ENCODE peak calls at places on chromosomes 4 and X, in ten cellular contexts. T is fibroblast of lung, U is pancreas, D is stomach, K is endodermal cell, H is psoas muscle, W is esophagus squamous epithelium, I is body of pancreas, Z is lower leg skin, N is NB4. O is an unnamed sample.

GRCh38 chr4:24565054-24565453 is 19.3 kb downstream of the DHX15 start:
- DNase-seq in T (no peak), U (no peak), D (no peak), K (no peak), H (no peak), W (no peak), I (no peak), Z (no peak), N (no peak), O (no peak)

GRCh38 chr4:22607382-22607781 is 85.4 kb upstream of the GBA3 start:
- DNase-seq in T (peak; percentile 51), U (peak; percentile 33), D (peak; percentile 61), K (peak; percentile 69), H (peak; percentile 29), W (no peak), I (peak; percentile 73), Z (no peak), N (peak; percentile 70), O (no peak)

GRCh38 chr4:6076391-6076790 is 58.2 kb upstream of the C4orf50 start:
- DNase-seq in T (no peak), U (no peak), D (no peak), K (peak; percentile 78), H (no peak), W (no peak), I (no peak), Z (no peak), N (no peak), O (no peak)

GRCh38 chrX:145727476-145727875 is 90.2 kb upstream of the SLITRK2 start:
- DNase-seq in T (peak; percentile 39), U (no peak), D (no peak), K (no peak), H (no peak), W (no peak), I (no peak), Z (no peak), N (peak; percentile 6), O (no peak)

GRCh38 chrX:22063284-22063683 is 31.2 kb downstream of the PHEX start:
- DNase-seq in T (no peak), U (no peak), D (no peak), K (no peak), H (no peak), W (no peak), I (no peak), Z (no peak), N (peak; percentile 87), O (no peak)

GRCh38 chr4:99506781-99507180 is 4.0 kb upstream of the C4orf17 start:
- DNase-seq in T (no peak), U (no peak), D (no peak), K (no peak), H (no peak), W (no peak), I (no peak), Z (no peak), N (no peak), O (no peak)

GRCh38 chr4:22743290-22743689 is 50.6 kb downstream of the GBA3 start:
- DNase-seq in T (no peak), U (no peak), D (no peak), K (no peak), H (no peak), W (no peak), I (no peak), Z (no peak), N (no peak), O (no peak)

GRCh38 chr4:29459926-29460325 is 1260.2 kb upstream of the PCDH7 start:
- DNase-seq in T (no peak), U (no peak), D (no peak), K (no peak), H (no peak), W (no peak), I (no peak), Z (no peak), N (no peak), O (no peak)

GRCh38 chrX:81202989-81203388 is 1.1 kb downstream of the SH3BGRL start:
- DNase-seq in T (no peak), U (no peak), D (no peak), K (no peak), H (no peak), W (no peak), I (no peak), Z (no peak), N (peak; percentile 14), O (no peak)

GRCh38 chr4:74123065-74123728 is 24.2 kb upstream of the CXCL2 start:
- DNase-seq in T (peak; percentile 82), U (peak; percentile 36), D (no peak), K (no peak), H (no peak), W (no peak), I (peak; percentile 35), Z (no peak), N (peak; percentile 89), O (no peak)

GRCh38 chr4:52957220-52957686 is 95.1 kb downstream of the RASL11B start:
- DNase-seq in T (peak; percentile 62), U (no peak), D (no peak), K (no peak), H (no peak), W (no peak), I (peak; percentile 18), Z (no peak), N (no peak), O (no peak)

GRCh38 chrX:71181558-71181909 is 36.9 kb downstream of the NLGN3 start:
- DNase-seq in T (no peak), U (peak; percentile 41), D (no peak), K (peak; percentile 57), H (no peak), W (no peak), I (peak; percentile 38), Z (no peak), N (peak; percentile 83), O (no peak)

GRCh38 chrX:111822191-111822590 is 53.8 kb upstream of the TRPC5OS start:
- DNase-seq in T (no peak), U (no peak), D (no peak), K (no peak), H (no peak), W (no peak), I (no peak), Z (no peak), N (no peak), O (no peak)

GRCh38 chrX:111823703-111824102 is 52.3 kb upstream of the TRPC5OS start:
- DNase-seq in T (no peak), U (no peak), D (no peak), K (no peak), H (no peak), W (no peak), I (no peak), Z (no peak), N (peak; percentile 1), O (no peak)

GRCh38 chrX:111823068-111823467 is 52.9 kb upstream of the TRPC5OS start:
- DNase-seq in T (no peak), U (no peak), D (no peak), K (peak; percentile 94), H (no peak), W (no peak), I (peak; percentile 20), Z (no peak), N (peak; percentile 25), O (no peak)
- TF ChIP-seq CTCF in T (no peak), U (peak; percentile 14), D (no peak), K (peak; percentile 97), H (no peak), W (no peak), I (peak; percentile 14), Z (no peak), N (peak; percentile 31), O (no peak)

DNA sequence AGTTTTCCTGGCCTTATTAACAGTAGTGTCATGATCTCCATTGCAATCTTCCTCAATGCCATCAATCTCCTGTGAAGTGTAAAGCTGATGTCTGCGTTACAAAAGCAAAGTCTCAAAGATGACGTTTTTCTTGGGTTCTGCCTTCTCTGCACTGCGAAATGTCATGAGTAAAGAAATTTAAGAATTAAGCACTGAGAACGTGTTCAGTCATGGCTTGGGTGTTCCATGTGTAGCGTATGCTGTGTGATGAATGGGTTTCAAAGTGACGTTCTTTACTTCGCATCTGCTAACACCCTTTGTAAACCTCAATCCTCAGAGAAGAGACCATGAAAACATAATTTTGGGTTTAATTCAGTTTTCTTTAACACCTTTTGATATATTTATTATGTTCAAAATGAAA is 1.0 kb downstream of the NAP1L5 start:
- DNase-seq in T (peak; percentile 51), U (no peak), D (no peak), K (no peak), H (no peak), W (no peak), I (no peak), Z (no peak), N (no peak), O (no peak)
- H3K4me3 ChIP-seq in T (peak overlapping the region; percentile 63), U (no peak overlapping the region), D (peak overlapping the region; percentile 62), K (peak overlapping the region; percentile 80), H (peak overlapping the region; percentile 77), W (peak overlapping the region; percentile 67), I (no peak overlapping the region), Z (no peak overlapping the region), N (no peak overlapping the region), O (peak overlapping the region; percentile 68)

DNA sequence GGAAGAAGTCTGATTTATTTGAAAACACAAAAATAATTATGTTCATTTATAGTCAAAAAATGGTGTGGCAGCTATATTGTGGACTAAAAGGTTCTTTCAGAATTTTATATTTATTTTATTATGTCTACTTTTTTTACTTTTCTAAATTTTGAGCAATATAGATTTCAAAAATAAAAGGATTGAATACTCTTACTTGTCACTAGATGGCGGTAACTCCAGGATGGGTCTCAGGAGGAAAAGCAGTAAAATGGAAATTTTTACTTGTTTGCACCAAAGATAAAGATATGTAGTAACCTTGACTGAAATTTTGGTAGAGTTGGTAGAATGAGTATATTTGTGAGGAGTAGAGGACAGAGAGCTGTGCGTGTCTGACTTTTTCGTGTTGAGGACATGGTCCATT is 14.5 kb upstream of the DACH2 start:
- DNase-seq in T (peak; percentile 43), U (no peak), D (no peak), K (no peak), H (no peak), W (no peak), I (no peak), Z (no peak), N (peak; percentile 15), O (no peak)
- TF ChIP-seq CTCF in T (peak; percentile 56), U (peak; percentile 49), D (no peak), K (peak; percentile 76), H (peak; percentile 42), W (peak; percentile 5), I (peak; percentile 27), Z (no peak), N (peak; percentile 39), O (peak; percentile 46)

DNA sequence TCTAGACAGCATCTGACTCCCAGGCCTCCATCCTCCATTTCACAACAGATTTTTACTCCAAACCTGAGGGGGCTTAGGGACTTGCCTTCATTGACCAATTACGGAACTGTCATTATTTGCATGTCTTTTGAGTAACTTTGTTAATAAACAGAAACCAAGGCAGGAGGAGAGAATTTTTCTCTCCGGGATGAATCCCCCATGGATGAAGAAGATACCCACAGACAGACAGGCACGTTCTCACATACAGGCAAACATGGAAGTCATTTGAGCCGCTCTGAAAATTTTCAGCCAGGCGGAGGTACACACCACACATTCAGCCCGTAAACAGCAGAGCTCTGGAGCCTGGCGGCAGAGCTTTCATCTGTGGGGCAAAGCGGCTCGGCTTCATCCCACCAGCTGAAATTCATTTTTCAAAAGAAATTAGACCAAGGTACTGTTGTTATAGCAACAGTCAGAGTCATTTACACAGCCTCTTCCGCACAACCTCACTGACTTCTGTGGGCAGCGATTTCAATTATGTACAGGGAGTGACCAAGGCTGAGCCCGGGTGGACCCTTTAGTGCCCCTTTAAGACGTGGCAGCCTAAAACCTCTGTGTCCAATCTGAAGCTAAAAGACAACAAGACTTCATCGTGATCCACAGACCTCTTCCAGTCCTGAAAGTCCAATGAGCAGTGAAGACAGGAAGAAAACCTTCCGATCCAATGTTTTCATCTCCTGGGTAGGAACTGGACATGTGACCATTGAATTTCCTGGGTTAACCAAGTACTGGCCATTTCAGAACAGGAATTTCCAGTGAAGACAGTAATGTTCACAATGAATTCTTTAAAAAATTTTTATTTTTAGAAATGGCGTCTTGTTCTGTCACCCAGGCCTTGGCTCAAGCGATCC is 237.0 kb downstream of the MGST2 start:
- DNase-seq in T (peak; percentile 47), U (no peak), D (no peak), K (no peak), H (no peak), W (no peak), I (no peak), Z (no peak), N (no peak), O (no peak)
- H3K4me3 ChIP-seq in T (peak overlapping the region; percentile 53), U (no peak overlapping the region), D (peak overlapping the region; percentile 38), K (peak overlapping the region; percentile 38), H (peak overlapping the region; percentile 67), W (peak overlapping the region; percentile 38), I (no peak overlapping the region), Z (no peak overlapping the region), N (no peak overlapping the region), O (peak overlapping the region; percentile 20)